ENCODE peak calls at places on chromosomes 1 and 21, in four cellular contexts. H, Y, F and G are unnamed samples.

GRCh38 chr1:55927934-55928333 is 651.4 kb downstream of the PLPP3 start:
- DNase-seq in H (no peak), Y (no peak), F (no peak), G (no peak)

GRCh38 chr1:228937851-228938247 is 202.6 kb downstream of the RHOU start:
- DNase-seq in H (no peak), Y (no peak), F (no peak), G (no peak)

GRCh38 chr1:70487910-70488665 is 77.0 kb downstream of the CTH start:
- DNase-seq in H (peak), Y (peak), F (peak), G (peak)

GRCh38 chr1:63916485-63917360 is 142.9 kb downstream of the ROR1 start:
- DNase-seq in H (no peak), Y (no peak), F (no peak), G (no peak)

GRCh38 chr1:233780049-233780448 is 124.4 kb upstream of the SLC35F3 start:
- DNase-seq in H (no peak), Y (no peak), F (no peak), G (no peak)

GRCh38 chr1:66542811-66543767 is 9.1 kb downstream of the SGIP1 start:
- DNase-seq in H (no peak), Y (no peak), F (peak), G (no peak)

GRCh38 chr1:64135501-64136245 is 67.8 kb upstream of the UBE2U start:
- DNase-seq in H (no peak), Y (no peak), F (no peak), G (no peak)

GRCh38 chr1:90726716-90727480 is 9.8 kb upstream of the BARHL2 start:
- DNase-seq in H (peak), Y (no peak), F (no peak), G (no peak)

GRCh38 chr1:196980859-196981258 is 3.5 kb downstream of the CFHR5 start:
- DNase-seq in H (no peak), Y (no peak), F (no peak), G (no peak)

GRCh38 chr1:8525291-8526275 is 207.7 kb downstream of the SLC45A1 start:
- DNase-seq in H (peak), Y (peak), F (peak), G (peak)

GRCh38 chr1:211485480-211485857 is 6.5 kb downstream of the RD3 start:
- DNase-seq in H (no peak), Y (no peak), F (no peak), G (no peak)

GRCh38 chr21:25772680-25773079 is 37.9 kb downstream of the GABPA start:
- DNase-seq in H (no peak), Y (no peak), F (no peak), G (no peak)

GRCh38 chr1:91546301-91546581 is 45.6 kb downstream of the CDC7 start:
- DNase-seq in H (no peak), Y (no peak), F (no peak), G (no peak)

GRCh38 chr21:34762761-34763160 is 94.0 kb downstream of the CLIC6 start:
- DNase-seq in H (no peak), Y (no peak), F (no peak), G (no peak)

GRCh38 chr1:177119311-177119710 is 45.2 kb downstream of the ASTN1 start:
- DNase-seq in H (no peak), Y (no peak), F (no peak), G (no peak)

GRCh38 chr1:201792534-201793305 is 36.2 kb upstream of the IPO9 start:
- DNase-seq in H (peak), Y (peak), F (peak), G (no peak)

GRCh38 chr1:228964178-228964819 is 229.0 kb downstream of the RHOU start:
- DNase-seq in H (no peak), Y (peak), F (peak), G (no peak)

GRCh38 chr1:229041946-229042345 is 229.0 kb upstream of the RAB4A start:
- DNase-seq in H (no peak), Y (no peak), F (no peak), G (no peak)

GRCh38 chr1:38068980-38069340 is 22.4 kb upstream of the POU3F1 start:
- DNase-seq in H (no peak), Y (no peak), F (no peak), G (no peak)

GRCh38 chr1:209383422-209383821 is 200.1 kb upstream of the CAMK1G start:
- DNase-seq in H (no peak), Y (no peak), F (no peak), G (no peak)

GRCh38 chr1:216894499-216894898 is 171.3 kb upstream of the ESRRG start:
- DNase-seq in H (no peak), Y (no peak), F (no peak), G (no peak)

GRCh38 chr1:62784509-62785365 is 805 bp downstream of the ATG4C start:
- DNase-seq in H (no peak), Y (no peak), F (no peak), G (no peak)

GRCh38 chr21:24509131-24509530 is 1098.2 kb downstream of the MRPL39 start:
- DNase-seq in H (no peak), Y (no peak), F (no peak), G (no peak)

GRCh38 chr21:46188226-46189212 is 4.3 kb upstream of the SPATC1L start:
- DNase-seq in H (no peak), Y (peak), F (peak), G (no peak)

GRCh38 chr1:110007045-110007444 is 22.5 kb downstream of the AHCYL1 start:
- DNase-seq in H (no peak), Y (no peak), F (no peak), G (no peak)

GRCh38 chr1:65762081-65762862 is 30.4 kb upstream of the PDE4B start:
- DNase-seq in H (no peak), Y (no peak), F (no peak), G (no peak)

GRCh38 chr1:104408268-104408667 is 658.6 kb downstream of the AMY1C start:
- DNase-seq in H (no peak), Y (no peak), F (no peak), G (no peak)

GRCh38 chr1:89892816-89893215 is 72.0 kb downstream of the LRRC8D start:
- DNase-seq in H (no peak), Y (no peak), F (no peak), G (no peak)

GRCh38 chr1:239446611-239447010 is 60.2 kb downstream of the CHRM3 start:
- DNase-seq in H (no peak), Y (no peak), F (no peak), G (no peak)

GRCh38 chr1:192516776-192517297 is 58.7 kb upstream of the RGS1 start:
- DNase-seq in H (no peak), Y (no peak), F (no peak), G (peak)

GRCh38 chr1:181119076-181119989 is 30.8 kb downstream of the IER5 start:
- DNase-seq in H (no peak), Y (no peak), F (no peak), G (no peak)

GRCh38 chr1:39131940-39132339 is 72.6 kb upstream of the MACF1 start:
- DNase-seq in H (no peak), Y (no peak), F (no peak), G (no peak)

GRCh38 chr1:214552174-214552608 is 789 bp upstream of the PTPN14 start:
- DNase-seq in H (peak), Y (no peak), F (peak), G (no peak)

GRCh38 chr1:46477153-46477929 is 12.3 kb upstream of the DMBX1 start:
- DNase-seq in H (peak), Y (peak), F (peak), G (peak)

GRCh38 chr1:9730096-9730901 is 78.8 kb downstream of the PIK3CD start:
- DNase-seq in H (no peak), Y (no peak), F (no peak), G (no peak)
- TF ChIP-seq HDAC6 in H (no peak), Y (no peak), F (no peak), G (no peak)

GRCh38 chr1:167305705-167306277 is 85.1 kb downstream of the POU2F1 start:
- DNase-seq in H (no peak), Y (no peak), F (no peak), G (no peak)
- TF ChIP-seq HDAC6 in H (no peak), Y (no peak), F (no peak), G (no peak)

GRCh38 chr1:61446531-61446991 is 278.4 kb downstream of the TM2D1 start:
- DNase-seq in H (no peak), Y (peak), F (no peak), G (no peak)
- TF ChIP-seq HDAC6 in H (no peak), Y (no peak), F (no peak), G (no peak)

GRCh38 chr1:245090491-245091090 is 64.2 kb upstream of the KIF26B start:
- DNase-seq in H (no peak), Y (no peak), F (no peak), G (no peak)

GRCh38 chr1:245091818-245092637 is 62.8 kb upstream of the KIF26B start:
- DNase-seq in H (peak), Y (peak), F (peak), G (no peak)

GRCh38 chr1:245092638-245092976 is 62.2 kb upstream of the KIF26B start:
- DNase-seq in H (no peak), Y (no peak), F (no peak), G (no peak)

GRCh38 chr1:245094092-245094491 is 60.7 kb upstream of the KIF26B start:
- DNase-seq in H (no peak), Y (no peak), F (no peak), G (no peak)

GRCh38 chr1:245091171-245091621 is 63.6 kb upstream of the KIF26B start:
- DNase-seq in H (no peak), Y (no peak), F (no peak), G (no peak)
- TF ChIP-seq HDAC6 in H (no peak), Y (no peak), F (no peak), G (no peak)